ENCODE peak calls at places on chromosomes 13 and 19, in seven cellular contexts. O, B, W, Z, T, M and V are unnamed samples.

GRCh38 chr19:10110076-10110971 is 1.2 kb upstream of the P2RY11 start:
- DNase-seq in B (no peak), W (no peak), Z (no peak), O (no peak), M (no peak), T (no peak), V (no peak)

GRCh38 chr19:36203293-36203692 is 11.2 kb downstream of the ZNF565 start:
- DNase-seq in M (no peak), T (no peak), B (no peak), O (no peak), Z (no peak), W (no peak), V (no peak)

GRCh38 chr19:33174186-33174585 is 19.9 kb upstream of the LRP3 start:
- DNase-seq in O (no peak), T (no peak), M (no peak), W (no peak), Z (no peak), B (no peak), V (no peak)

GRCh38 chr13:99688776-99689175 is 187.5 kb downstream of the TM9SF2 start:
- DNase-seq in M (no peak), Z (no peak), W (no peak), T (no peak), B (no peak), O (no peak), V (no peak)

GRCh38 chr13:51759240-51759639 is 44.7 kb downstream of the DHRS12 start:
- DNase-seq in M (peak; percentile 29), T (no peak), Z (no peak), W (no peak), O (no peak), B (no peak), V (no peak)

GRCh38 chr19:3358919-3359849 is 7.2 kb upstream of the NFIC start:
- DNase-seq in T (no peak), Z (peak; percentile 51), M (no peak), W (no peak), B (peak; percentile 37), O (peak; percentile 31), V (peak; percentile 60)

GRCh38 chr19:5131866-5132561 is 163.1 kb downstream of the KDM4B start:
- DNase-seq in O (no peak), T (no peak), W (no peak), B (peak; percentile 17), M (no peak), Z (no peak), V (no peak)

GRCh38 chr13:33994826-33995502 is 177.0 kb downstream of the RFC3 start:
- DNase-seq in B (no peak), M (no peak), W (no peak), T (peak; percentile 15), O (no peak), Z (no peak), V (no peak)

GRCh38 chr13:75963318-75963717 is 327.2 kb downstream of the LMO7 start:
- DNase-seq in M (no peak), B (no peak), O (no peak), T (no peak), W (no peak), Z (no peak), V (no peak)

GRCh38 chr19:33464010-33464732 is 57.4 kb downstream of the PEPD start:
- DNase-seq in T (no peak), W (no peak), Z (no peak), M (no peak), O (no peak), B (no peak), V (no peak)

GRCh38 chr19:17803264-17803896 is 8.4 kb downstream of the B3GNT3 start:
- DNase-seq in M (no peak), O (no peak), T (no peak), Z (no peak), W (no peak), B (peak; percentile 42), V (no peak)

GRCh38 chr19:28905996-28906395 is 307.0 kb downstream of the UQCRFS1 start:
- DNase-seq in W (no peak), Z (no peak), T (no peak), B (no peak), O (no peak), M (peak; percentile 1), V (no peak)

GRCh38 chr13:75505966-75506365 is 24.0 kb upstream of the TBC1D4 start:
- DNase-seq in B (no peak), O (no peak), Z (no peak), M (no peak), T (no peak), W (no peak), V (no peak)

GRCh38 chr19:41341669-41342490 is 11.8 kb downstream of the TGFB1 start:
- DNase-seq in T (no peak), B (peak; percentile 69), O (no peak), Z (no peak), W (no peak), M (no peak), V (no peak)

GRCh38 chr13:109785141-109785891 is 1.1 kb downstream of the IRS2 start:
- DNase-seq in Z (peak; percentile 63), T (no peak), M (no peak), O (no peak), B (no peak), W (no peak), V (peak; percentile 46)

GRCh38 chr13:98333481-98333880 is 156.4 kb upstream of the RNF113B start:
- DNase-seq in B (no peak), W (no peak), Z (no peak), M (no peak), T (no peak), O (no peak), V (no peak)

GRCh38 chr13:61294467-61295186 is 121.0 kb downstream of the PCDH20 start:
- DNase-seq in Z (no peak), W (no peak), O (no peak), T (no peak), M (no peak), B (no peak), V (no peak)

GRCh38 chr19:55546822-55547614 is 1.7 kb upstream of the SBK3 start:
- DNase-seq in O (no peak), T (no peak), Z (no peak), B (peak; percentile 67), W (peak; percentile 49), M (peak; percentile 43), V (no peak)

GRCh38 chr19:36748431-36749275 is 24.0 kb downstream of the ZNF850 start:
- DNase-seq in B (no peak), W (no peak), Z (no peak), T (no peak), O (no peak), M (no peak), V (no peak)

GRCh38 chr13:20370815-20371421 is 138.8 kb upstream of the GJB6 start:
- DNase-seq in T (no peak), O (no peak), Z (no peak), M (no peak), W (no peak), B (peak; percentile 40), V (no peak)

GRCh38 chr13:63425131-63425530 is 2009.5 kb upstream of the PCDH20 start:
- DNase-seq in O (no peak), Z (no peak), B (no peak), T (no peak), W (no peak), M (no peak), V (no peak)

DNA sequence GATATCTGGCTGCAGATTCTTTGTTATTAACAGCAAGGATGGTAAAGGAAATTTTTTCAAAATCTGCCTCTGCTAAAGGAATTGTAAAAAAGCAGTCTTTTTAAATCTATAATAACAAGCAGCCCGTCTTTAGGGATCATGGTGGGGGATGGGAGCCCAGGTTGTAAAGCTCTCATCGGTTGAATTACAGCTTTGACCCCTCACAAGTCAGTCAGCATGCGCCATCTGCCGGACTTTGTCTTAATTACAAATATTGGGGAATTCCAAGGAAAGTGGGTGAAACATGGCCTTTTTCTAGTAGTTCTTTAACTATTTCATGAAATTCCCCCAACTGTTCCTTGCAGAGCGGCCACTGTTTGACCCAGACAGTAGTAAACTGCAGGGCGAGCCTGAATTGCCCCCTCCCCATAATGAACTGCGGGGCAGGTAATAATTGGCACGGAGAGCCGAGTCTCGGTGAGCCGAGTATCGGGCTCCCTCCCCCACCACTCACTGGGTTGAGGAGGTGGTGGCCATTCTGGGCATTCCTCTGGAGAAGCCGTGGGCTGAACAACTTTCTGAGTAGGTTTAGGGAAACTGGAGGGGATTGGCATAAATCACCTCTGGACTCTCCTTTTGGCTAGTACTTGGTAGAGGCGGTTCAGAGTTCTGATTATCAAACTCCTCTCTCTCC is 11.6 kb downstream of the ZNF578 start:
- DNase-seq in B (no peak), O (peak; percentile 8), T (no peak), Z (no peak), M (no peak), W (no peak), V (no peak)
- TF ChIP-seq CTCF in B (no peak), O (peak; percentile 20), T (no peak), Z (no peak), M (no peak), W (no peak), V (no peak)

GRCh38 chr13:66618702-66619101 is 611.4 kb downstream of the PCDH9 start:
- DNase-seq in B (no peak), M (peak; percentile 11), Z (no peak), T (peak; percentile 12), O (peak; percentile 7), W (no peak), V (no peak)
- TF ChIP-seq CTCF in B (no peak), M (peak; percentile 69), Z (no peak), T (peak; percentile 24), O (peak; percentile 16), W (peak; percentile 30), V (no peak)

DNA sequence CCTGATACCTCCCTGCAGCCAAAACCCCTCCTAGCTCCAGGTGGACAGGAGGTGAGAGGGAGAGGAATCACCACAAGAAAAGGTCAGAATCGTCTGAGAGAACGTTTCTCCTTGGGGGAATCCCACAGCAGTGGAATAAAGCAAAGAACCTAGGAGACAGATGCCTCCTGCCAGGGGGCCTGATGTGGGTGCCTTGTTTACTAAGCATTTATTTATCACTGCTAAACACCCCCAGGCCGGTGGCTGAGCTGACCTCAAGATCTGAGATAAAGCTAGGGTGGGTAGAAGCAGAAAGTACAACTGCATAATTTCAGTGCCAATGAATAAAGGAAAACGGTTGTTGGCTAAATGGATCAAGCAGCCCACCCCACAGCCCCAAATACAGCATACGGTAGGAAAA is 33.9 kb upstream of the ATP11A start:
- DNase-seq in W (no peak), B (no peak), M (no peak), Z (no peak), T (no peak), O (no peak), V (no peak)
- TF ChIP-seq CTCF in W (no peak), B (no peak), M (no peak), Z (no peak), T (no peak), O (no peak), V (no peak)

DNA sequence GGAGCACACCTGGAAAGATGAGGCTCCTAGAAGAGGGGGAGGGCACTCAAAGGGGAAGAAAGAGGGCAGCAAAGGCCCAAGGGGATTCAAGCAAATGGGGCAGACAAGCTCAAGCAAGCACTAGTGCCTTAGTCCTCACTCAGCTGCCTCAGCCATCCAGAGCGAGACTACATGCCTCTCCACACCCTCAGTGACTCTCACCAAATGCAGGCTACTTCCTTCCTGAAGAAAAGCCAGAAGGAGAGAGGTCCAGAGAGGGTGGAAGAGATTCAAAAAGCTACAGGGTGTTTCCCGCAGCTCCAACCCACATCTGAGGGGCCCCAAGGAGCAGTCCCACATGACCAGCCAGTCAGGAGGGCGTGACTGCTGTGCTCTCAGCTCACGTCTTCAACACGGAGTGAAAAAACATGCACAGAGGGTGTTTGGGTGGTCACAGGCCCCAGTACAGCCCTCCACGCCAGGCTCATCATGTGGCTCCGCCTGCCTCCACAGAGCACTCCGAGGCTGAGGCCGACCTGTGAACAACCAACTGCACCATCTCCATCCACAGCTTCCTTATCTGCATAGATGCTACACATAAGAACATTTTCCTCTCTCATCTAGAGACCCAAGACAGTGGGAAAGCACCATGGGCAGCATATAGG is 40.4 kb downstream of the MIPEP start:
- DNase-seq in O (no peak), B (no peak), M (no peak), W (no peak), Z (no peak), T (no peak), V (no peak)
- TF ChIP-seq CTCF in O (no peak), B (no peak), M (no peak), W (no peak), Z (no peak), T (no peak), V (no peak)